ENCODE peak calls at places on chromosome 1, in five cellular contexts. E, C, H, W and Z are unnamed samples.

GRCh38 chr1:5099558-5099957 is 445.1 kb downstream of the AJAP1 start:
- DNase-seq in E (no peak), C (no peak), H (no peak), W (no peak), Z (no peak)

GRCh38 chr1:77253211-77253610 is 28.6 kb upstream of the AK5 start:
- DNase-seq in E (no peak), C (no peak), H (no peak), W (no peak), Z (no peak)

GRCh38 chr1:214476958-214477870 is 74.2 kb downstream of the PTPN14 start:
- DNase-seq in E (peak; percentile 30), C (no peak), H (no peak), W (peak; percentile 99), Z (peak; percentile 89)

GRCh38 chr1:31669786-31670582 is 25.3 kb upstream of the PEF1 start:
- DNase-seq in E (peak; percentile 83), C (no peak), H (no peak), W (peak; percentile 62), Z (no peak)

GRCh38 chr1:233613252-233614172 is at the start of gene KCNK1:
- DNase-seq in E (peak; percentile 90), C (peak; percentile 60), H (peak; percentile 35), W (peak; percentile 94), Z (no peak)

GRCh38 chr1:51313961-51314777 is 16.2 kb downstream of the TTC39A start:
- DNase-seq in E (peak; percentile 40), C (no peak), H (no peak), W (peak; percentile 84), Z (peak; percentile 75)

GRCh38 chr1:89126602-89127001 is 688 bp upstream of the GBP2 start:
- DNase-seq in E (no peak), C (no peak), H (no peak), W (peak; percentile 14), Z (no peak)

GRCh38 chr1:246959944-246960693 is 28.4 kb upstream of the AHCTF1 start:
- DNase-seq in E (no peak), C (peak; percentile 45), H (no peak), W (no peak), Z (no peak)

GRCh38 chr1:229108598-229109201 is 162.2 kb upstream of the RAB4A start:
- DNase-seq in E (peak; percentile 32), C (no peak), H (no peak), W (no peak), Z (no peak)

GRCh38 chr1:44721521-44722361 is 9.2 kb downstream of the RNU5D-1 start:
- DNase-seq in E (peak; percentile 82), C (peak; percentile 86), H (peak; percentile 98), W (peak; percentile 95), Z (peak; percentile 57)

GRCh38 chr1:119737040-119737682 is 25.4 kb downstream of the PHGDH start:
- DNase-seq in E (peak; percentile 42), C (no peak), H (no peak), W (peak; percentile 81), Z (no peak)

GRCh38 chr1:15066191-15066590 is 87.4 kb upstream of the TMEM51 start:
- DNase-seq in E (no peak), C (no peak), H (no peak), W (no peak), Z (no peak)

GRCh38 chr1:91799159-91799558 is 86.8 kb downstream of the TGFBR3 start:
- DNase-seq in E (no peak), C (no peak), H (no peak), W (no peak), Z (no peak)
- TF ChIP-seq CTCF in E (no peak), C (no peak), H (no peak), W (no peak), Z (no peak)

GRCh38 chr1:208479435-208479834 is 235.3 kb upstream of the PLXNA2 start:
- DNase-seq in E (no peak), C (no peak), H (no peak), W (no peak), Z (no peak)
- TF ChIP-seq CTCF in E (no peak), C (no peak), H (no peak), W (no peak), Z (no peak)

GRCh38 chr1:33110477-33110876 is 29.5 kb downstream of the AZIN2 start:
- DNase-seq in E (no peak), C (no peak), H (no peak), W (no peak), Z (no peak)

GRCh38 chr1:33117440-33118085 is 36.6 kb downstream of the AZIN2 start:
- DNase-seq in E (no peak), C (no peak), H (no peak), W (no peak), Z (no peak)

DNA sequence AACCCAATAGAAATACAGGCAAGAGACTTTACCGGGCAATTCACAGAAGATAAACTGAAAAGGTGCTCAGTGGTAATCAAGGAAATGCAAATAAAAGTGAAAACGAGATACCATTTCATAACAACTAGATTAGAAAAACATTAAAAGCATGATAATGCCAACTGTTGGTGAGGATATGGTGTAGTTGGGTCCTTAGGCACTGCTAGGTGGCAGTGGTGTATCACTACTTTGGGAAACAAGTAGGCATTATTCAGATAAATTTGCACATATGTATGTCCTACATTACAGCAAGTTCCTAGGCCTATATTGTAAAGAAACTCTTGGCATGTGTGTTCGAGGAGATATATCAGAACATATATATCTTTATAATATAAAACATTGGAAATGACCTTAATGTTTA is 31.0 kb downstream of the AZIN2 start:
- DNase-seq in E (no peak), C (no peak), H (no peak), W (peak; percentile 22), Z (peak; percentile 37)
- TF ChIP-seq CTCF in E (no peak), C (peak; percentile 31), H (peak; percentile 41), W (peak; percentile 44), Z (peak; percentile 68)

GRCh38 chr1:7553042-7553690 is 217.9 kb upstream of the VAMP3 start:
- DNase-seq in E (no peak), C (no peak), H (no peak), W (no peak), Z (no peak)
- TF ChIP-seq CTCF in E (no peak), C (no peak), H (no peak), W (no peak), Z (no peak)

GRCh38 chr1:109704173-109704572 is 7.9 kb upstream of the GSTM5 start:
- DNase-seq in E (no peak), C (no peak), H (no peak), W (no peak), Z (no peak)
- TF ChIP-seq CTCF in E (no peak), C (no peak), H (no peak), W (no peak), Z (no peak)

DNA sequence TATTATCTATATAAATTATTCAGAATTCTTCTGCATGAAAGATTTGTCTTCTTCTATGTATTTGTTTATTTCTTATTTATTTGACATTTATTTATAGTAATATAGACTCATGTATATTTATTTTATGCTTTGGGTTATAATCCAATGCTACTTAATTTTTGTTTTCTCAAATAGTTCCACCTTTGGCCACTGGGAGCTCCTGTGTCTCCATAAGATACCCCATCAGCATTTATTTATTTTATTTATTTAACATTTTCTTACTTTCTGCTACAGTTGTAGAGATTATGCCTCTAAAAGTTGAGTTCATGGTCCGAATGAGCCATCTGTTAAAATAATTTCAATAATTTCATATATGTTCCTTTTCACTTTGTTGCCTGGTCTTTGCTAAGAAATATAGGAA is 289.4 kb downstream of the ADGRL2 start:
- DNase-seq in E (no peak), C (no peak), H (no peak), W (no peak), Z (no peak)
- TF ChIP-seq CTCF in E (peak; percentile 42), C (no peak), H (peak; percentile 13), W (peak; percentile 27), Z (peak; percentile 41)

GRCh38 chr1:170768929-170769328 is 105.0 kb downstream of the PRRX1 start:
- DNase-seq in E (no peak), C (no peak), H (no peak), W (no peak), Z (no peak)

GRCh38 chr1:170770254-170770653 is 106.3 kb downstream of the PRRX1 start:
- DNase-seq in E (no peak), C (no peak), H (no peak), W (no peak), Z (no peak)

GRCh38 chr1:170765279-170765678 is 101.3 kb downstream of the PRRX1 start:
- DNase-seq in E (no peak), C (no peak), H (no peak), W (no peak), Z (no peak)

GRCh38 chr1:170765712-170766330 is 101.9 kb downstream of the PRRX1 start:
- DNase-seq in E (no peak), C (no peak), H (no peak), W (peak; percentile 38), Z (peak; percentile 34)
- TF ChIP-seq CTCF in E (no peak), C (no peak), H (peak; percentile 44), W (peak; percentile 44), Z (peak; percentile 82)

GRCh38 chr1:230785643-230786405 is 38.6 kb downstream of the CAPN9 start:
- DNase-seq in E (no peak), C (no peak), H (no peak), W (no peak), Z (no peak)

GRCh38 chr1:230790026-230790425 is 42.8 kb downstream of the CAPN9 start:
- DNase-seq in E (no peak), C (no peak), H (no peak), W (no peak), Z (no peak)

GRCh38 chr1:230784163-230784562 is 37.0 kb downstream of the CAPN9 start:
- DNase-seq in E (no peak), C (no peak), H (no peak), W (no peak), Z (no peak)

GRCh38 chr1:230788561-230789275 is 41.5 kb downstream of the CAPN9 start:
- DNase-seq in E (no peak), C (no peak), H (no peak), W (no peak), Z (no peak)

DNA sequence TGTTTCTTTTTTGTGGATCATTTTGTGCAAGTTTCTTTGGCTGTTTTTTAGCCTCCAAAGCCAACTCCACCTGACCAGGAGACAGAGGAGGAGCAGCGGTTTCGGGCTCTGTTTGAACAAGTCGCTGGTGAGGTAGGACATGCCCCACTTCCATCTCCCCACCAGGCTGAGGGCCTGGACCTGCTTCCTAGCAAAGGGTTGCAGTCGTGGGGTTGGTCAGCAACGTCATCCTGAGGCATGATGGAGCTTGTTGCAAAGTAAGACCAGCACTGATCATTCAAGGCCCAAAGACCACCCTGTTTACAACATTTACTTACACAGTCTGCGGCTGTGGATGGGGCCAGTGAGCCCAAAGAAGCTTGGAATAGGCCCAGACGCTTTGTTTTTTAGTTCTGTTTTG is 40.3 kb downstream of the CAPN9 start:
- DNase-seq in E (no peak), C (no peak), H (no peak), W (no peak), Z (no peak)
- TF ChIP-seq CTCF in E (no peak), C (no peak), H (no peak), W (no peak), Z (no peak)